ENCODE peak calls at places on chromosomes 6 and 20, in six cellular contexts. P, R, U, D, N and Z are unnamed samples.
A peak's percentile ranks its signal among the peaks of the same experiment; 100 is the strongest.

GRCh38 chr20:24933266-24933908 is 15.7 kb upstream of the CST7 start:
- DNase-seq in U (no peak), D (no peak), P (no peak), N (no peak), R (no peak), Z (peak; percentile 57)

GRCh38 chr6:122789862-122790739 is 1.0 kb downstream of the SMPDL3A start:
- DNase-seq in P (no peak), N (no peak), D (peak; percentile 4), U (no peak), R (peak; percentile 28), Z (no peak)

GRCh38 chr20:48635791-48636267 is 192.0 kb downstream of the PREX1 start:
- DNase-seq in D (peak; percentile 81), U (peak; percentile 76), P (no peak), N (peak; percentile 69), R (peak; percentile 51), Z (no peak)

GRCh38 chr20:46715292-46715756 is 5.9 kb downstream of the SLC2A10 start:
- DNase-seq in N (peak; percentile 29), D (peak; percentile 80), P (peak; percentile 85), U (peak; percentile 30), R (peak; percentile 62), Z (no peak)

GRCh38 chr20:2746636-2747265 is 53.7 kb downstream of the CPXM1 start:
- DNase-seq in N (no peak), U (no peak), R (no peak), D (no peak), P (no peak), Z (peak; percentile 24)

GRCh38 chr6:26363882-26364825 is 844 bp upstream of the BTN3A2 start:
- DNase-seq in R (peak; percentile 8), P (no peak), U (no peak), N (peak; percentile 31), D (peak; percentile 14), Z (no peak)

GRCh38 chr6:116280161-116280959 is 630 bp upstream of the TSPYL1 start:
- DNase-seq in N (no peak), D (no peak), R (no peak), U (no peak), P (no peak), Z (no peak)

GRCh38 chr6:20402181-20403079 is 751 bp downstream of the E2F3 start:
- DNase-seq in R (peak; percentile 76), N (peak; percentile 39), P (no peak), D (peak; percentile 55), U (peak; percentile 54), Z (peak; percentile 73)

GRCh38 chr6:131555992-131556391 is 17.0 kb upstream of the ARG1 start:
- DNase-seq in N (no peak), P (no peak), D (no peak), U (no peak), R (no peak), Z (no peak)

GRCh38 chr6:132228894-132229293 is 172.4 kb downstream of the MOXD1 start:
- DNase-seq in P (no peak), N (no peak), R (no peak), U (no peak), D (no peak), Z (no peak)

GRCh38 chr6:79296211-79296610 is 61.7 kb upstream of the HMGN3 start:
- DNase-seq in N (no peak), R (no peak), P (no peak), D (no peak), U (no peak), Z (no peak)

GRCh38 chr6:38997128-38997761 is 51.3 kb upstream of the GLP1R start:
- DNase-seq in U (peak; percentile 79), R (peak; percentile 30), P (no peak), N (no peak), D (no peak), Z (no peak)

GRCh38 chr6:35568967-35569606 is 56.4 kb upstream of the TULP1 start:
- DNase-seq in P (peak; percentile 58), N (peak; percentile 59), U (peak; percentile 42), R (peak; percentile 66), D (no peak), Z (no peak)
- TF ChIP-seq CTCF in P (peak; percentile 7), N (no peak), U (peak; percentile 35), R (peak; percentile 38), D (peak; percentile 9), Z (peak; percentile 51)

GRCh38 chr6:99185525-99185924 is 163.9 kb downstream of the FAXC start:
- DNase-seq in N (no peak), U (no peak), R (no peak), P (no peak), D (no peak), Z (no peak)
- TF ChIP-seq CTCF in N (no peak), U (no peak), R (no peak), P (no peak), D (no peak), Z (no peak)

GRCh38 chr20:37518606-37519507 is 2.2 kb upstream of the NNAT start:
- DNase-seq in R (no peak), P (no peak), U (peak; percentile 57), N (no peak), D (no peak), Z (no peak)

GRCh38 chr20:37518059-37518458 is 3.0 kb upstream of the NNAT start:
- DNase-seq in U (no peak), N (no peak), P (no peak), D (no peak), R (no peak), Z (no peak)

GRCh38 chr20:37520417-37520751 is 666 bp upstream of the NNAT start:
- DNase-seq in N (no peak), D (no peak), R (no peak), P (no peak), U (no peak), Z (no peak)

GRCh38 chr20:37521091-37521771 is at the start of gene NNAT:
- DNase-seq in N (no peak), D (no peak), R (no peak), U (no peak), P (no peak), Z (no peak)

DNA sequence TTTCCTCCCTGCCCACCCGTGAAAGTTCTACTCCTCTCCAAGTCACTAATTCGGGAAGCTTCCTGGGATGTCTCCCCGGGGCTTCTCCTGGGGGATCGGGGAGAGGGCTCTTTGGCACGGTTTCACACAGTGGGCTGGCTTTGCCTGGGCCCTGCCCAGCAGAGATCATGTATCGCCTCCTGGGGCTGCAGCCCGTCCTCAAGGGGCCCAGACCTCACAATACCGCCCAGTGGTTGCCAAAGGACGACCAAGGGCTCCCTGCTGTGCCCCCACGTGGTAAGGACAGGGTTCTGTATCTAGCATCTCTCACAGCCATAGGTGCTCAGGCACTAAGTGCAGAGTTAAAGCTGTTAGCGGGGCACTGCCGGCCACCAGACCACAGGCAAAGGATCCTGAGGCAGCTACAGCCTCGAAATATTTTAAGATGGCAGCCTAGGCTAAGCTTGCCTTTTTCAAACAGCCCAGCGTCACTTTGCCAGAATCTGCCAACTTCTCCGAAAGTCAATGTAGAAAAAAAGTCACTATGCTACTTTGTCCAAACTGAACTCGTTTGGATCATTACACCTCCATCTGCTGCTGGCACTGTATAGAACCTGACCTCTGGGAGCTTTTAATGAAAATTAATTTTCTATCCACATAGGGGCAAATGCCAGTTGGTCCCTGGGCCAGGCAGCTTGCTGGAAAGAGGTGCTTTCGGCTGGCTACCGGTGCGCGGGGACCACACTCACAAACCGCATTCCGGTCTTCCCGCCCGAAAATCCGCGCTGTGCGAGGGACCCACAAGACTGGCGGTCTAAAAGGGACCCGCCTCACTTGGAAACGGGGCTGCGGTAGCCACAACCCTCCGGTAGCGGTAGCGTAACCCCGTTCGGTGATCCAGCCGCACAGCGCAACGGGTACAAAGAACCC is 1.3 kb upstream of the NNAT start:
- DNase-seq in U (peak; percentile 19), R (no peak), D (no peak), P (no peak), N (no peak), Z (no peak)
- TF ChIP-seq CTCF in U (no peak), R (no peak), D (no peak), P (no peak), N (no peak), Z (peak; percentile 22)

GRCh38 chr6:137203256-137203655 is 15.9 kb downstream of the IFNGR1 start:
- DNase-seq in D (no peak), N (no peak), P (no peak), U (no peak), R (no peak), Z (no peak)

GRCh38 chr6:137206562-137206961 is 12.6 kb downstream of the IFNGR1 start:
- DNase-seq in R (no peak), U (no peak), N (no peak), P (no peak), D (no peak), Z (no peak)

GRCh38 chr6:137197684-137198645 is 21.2 kb downstream of the IFNGR1 start:
- DNase-seq in D (no peak), U (no peak), N (no peak), P (no peak), R (no peak), Z (no peak)

GRCh38 chr6:137200288-137200687 is 18.9 kb downstream of the IFNGR1 start:
- DNase-seq in U (no peak), P (no peak), D (no peak), N (no peak), R (no peak), Z (no peak)

GRCh38 chr6:137202078-137202477 is 17.1 kb downstream of the IFNGR1 start:
- DNase-seq in R (no peak), P (no peak), U (no peak), N (no peak), D (no peak), Z (no peak)
- TF ChIP-seq CTCF in R (no peak), P (peak; percentile 58), U (no peak), N (no peak), D (peak; percentile 41), Z (peak; percentile 64)

GRCh38 chr6:119084784-119085183 is 6.3 kb upstream of the FAM184A start:
- DNase-seq in P (no peak), U (no peak), N (no peak), R (no peak), D (no peak), Z (no peak)

DNA sequence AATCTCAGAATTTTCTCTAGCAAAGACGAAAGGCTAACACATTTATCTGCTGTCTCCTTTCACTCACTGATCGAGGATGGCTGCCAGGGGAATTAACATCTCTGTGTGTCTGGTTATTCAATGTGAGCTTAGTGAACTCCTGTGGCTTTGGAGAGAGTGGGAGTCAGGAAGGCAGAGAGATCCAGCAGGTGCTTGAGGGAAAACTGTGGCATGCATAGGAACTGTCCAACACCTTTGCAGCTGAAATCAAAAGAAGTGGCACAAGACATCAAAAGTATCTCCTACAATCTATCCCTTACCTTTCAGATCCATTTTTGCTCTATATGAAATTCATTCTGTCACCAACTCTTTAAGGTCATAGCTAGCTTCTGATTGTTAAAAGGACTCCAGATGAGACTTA is 11.8 kb upstream of the FAM184A start:
- DNase-seq in R (peak; percentile 18), D (no peak), U (no peak), P (no peak), N (no peak), Z (no peak)
- TF ChIP-seq CTCF in R (no peak), D (no peak), U (no peak), P (no peak), N (no peak), Z (no peak)

GRCh38 chr6:33271608-33272357 is at the start of the genes RPS18 and VPS52:
- DNase-seq in U (peak; percentile 81), R (peak; percentile 99), N (peak; percentile 97), D (peak; percentile 87), P (peak; percentile 92), Z (peak; percentile 87)
- TF ChIP-seq CTCF in U (no peak), R (no peak), N (no peak), D (no peak), P (no peak), Z (no peak)